ENCODE peak calls at places on chromosomes 5 and 9, in four cellular contexts. O, U, E and N are unnamed samples. For H3K27me3, the result is how much of the 10 kb centered on the place peaks cover.

GRCh38 chr9:90379771-90380170 is 262.9 kb downstream of the DIRAS2 start:
- DNase-seq in E (no peak), U (no peak), O (no peak), N (no peak)

GRCh38 chr9:126423022-126423708 is 96.5 kb downstream of the MVB12B start:
- DNase-seq in O (no peak), E (no peak), U (no peak), N (no peak)

GRCh38 chr9:36980148-36980974 is 53.7 kb downstream of the PAX5 start:
- DNase-seq in U (peak), O (no peak), E (peak), N (no peak)

GRCh38 chr5:44565872-44566271 is 176.7 kb upstream of the FGF10 start:
- DNase-seq in E (no peak), O (no peak), U (no peak), N (no peak)

GRCh38 chr9:136952354-136952855 is 332 bp downstream of the LCN12 start:
- DNase-seq in E (no peak), U (no peak), O (no peak), N (no peak)

GRCh38 chr5:131488463-131488862 is 146.6 kb downstream of the RAPGEF6 start:
- DNase-seq in U (no peak), O (no peak), E (no peak), N (no peak)

GRCh38 chr9:125444956-125445506 is 183.4 kb downstream of the GAPVD1 start:
- DNase-seq in U (no peak), O (no peak), E (no peak), N (no peak)

GRCh38 chr5:9529041-9529480 is 16.8 kb downstream of the SEMA5A start:
- DNase-seq in U (no peak), O (no peak), E (no peak), N (no peak)

GRCh38 chr5:31232273-31232888 is 38.9 kb downstream of the CDH6 start:
- DNase-seq in O (peak), E (peak), U (peak), N (peak)

GRCh38 chr5:38500861-38501260 is 55.6 kb downstream of the LIFR start:
- DNase-seq in U (no peak), O (no peak), E (no peak), N (no peak)

GRCh38 chr9:4666042-4666699 is at the start of gene SPATA6L:
- DNase-seq in U (no peak), O (peak), E (no peak), N (no peak)

GRCh38 chr9:103537426-103537825 is 542.3 kb downstream of the CYLC2 start:
- DNase-seq in E (no peak), O (no peak), U (no peak), N (no peak)

GRCh38 chr5:68432682-68433081 is 217.1 kb downstream of the PIK3R1 start:
- DNase-seq in U (peak), O (no peak), E (no peak), N (no peak)

GRCh38 chr9:91758491-91758981 is 191.5 kb downstream of the ROR2 start:
- DNase-seq in O (peak), U (peak), E (peak), N (no peak)

GRCh38 chr9:89313842-89314241 is 2.8 kb downstream of the CKS2 start:
- DNase-seq in U (no peak), E (no peak), O (no peak), N (no peak)

GRCh38 chr9:16205455-16205854 is 652.6 kb downstream of the CCDC171 start:
- DNase-seq in O (no peak), E (no peak), U (no peak), N (no peak)

GRCh38 chr5:78568212-78568611 is 80.4 kb downstream of the LHFPL2 start:
- DNase-seq in O (no peak), E (no peak), U (no peak), N (no peak)

GRCh38 chr9:32345243-32345642 is 39.2 kb upstream of the ACO1 start:
- DNase-seq in U (no peak), O (no peak), E (no peak), N (no peak)

GRCh38 chr5:10227396-10227795 is 22.3 kb downstream of the ATPSCKMT start:
- DNase-seq in U (no peak), E (no peak), O (no peak), N (no peak)

GRCh38 chr9:20599195-20599594 is 23.1 kb downstream of the MLLT3 start:
- DNase-seq in O (no peak), U (no peak), E (no peak), N (no peak)

GRCh38 chr9:134395002-134395517 is 68.8 kb downstream of the RXRA start:
- DNase-seq in O (no peak), E (no peak), U (no peak), N (no peak)

GRCh38 chr5:34913072-34913471 is 2.2 kb downstream of the RAD1 start:
- DNase-seq in E (no peak), O (no peak), U (no peak), N (no peak)

GRCh38 chr5:141513627-141514329 is 24.9 kb downstream of the PCDHGC5 start:
- DNase-seq in O (no peak), E (no peak), U (no peak), N (no peak)

GRCh38 chr9:1231998-1232919 is 182.1 kb downstream of the DMRT2 start:
- DNase-seq in E (no peak), U (no peak), O (peak), N (no peak)

GRCh38 chr5:34452170-34452828 is 203.8 kb upstream of the RAI14 start:
- DNase-seq in E (no peak), U (peak), O (no peak), N (no peak)

GRCh38 chr5:54470677-54471076 is 15.2 kb downstream of the HSPB3 start:
- DNase-seq in O (no peak), U (no peak), E (no peak), N (no peak)

GRCh38 chr9:20479419-20480155 is 142.7 kb downstream of the MLLT3 start:
- DNase-seq in O (no peak), E (no peak), U (no peak), N (no peak)

GRCh38 chr5:139919308-139919707 is 123.7 kb downstream of the PSD2 start:
- DNase-seq in E (no peak), O (no peak), U (no peak), N (no peak)

GRCh38 chr5:37889612-37890317 is 49.9 kb upstream of the GDNF start:
- DNase-seq in O (no peak), E (no peak), U (peak), N (no peak)

GRCh38 chr5:142145106-142145900 is 36.7 kb downstream of the NDFIP1 start:
- DNase-seq in O (peak), U (peak), E (peak), N (peak)

GRCh38 chr5:16013334-16014065 is 166.1 kb downstream of the MARCHF11 start:
- DNase-seq in O (no peak), U (no peak), E (no peak), N (no peak)

GRCh38 chr9:86193088-86193487 is 66.4 kb downstream of the C9orf153 start:
- DNase-seq in O (no peak), E (no peak), U (no peak), N (no peak)

GRCh38 chr5:158754018-158754514 is 345.6 kb downstream of the EBF1 start:
- DNase-seq in U (no peak), O (no peak), E (no peak), N (no peak)

GRCh38 chr9:132977626-132978450 is 656 bp upstream of the GFI1B start:
- DNase-seq in O (peak), U (peak), E (peak), N (peak)

GRCh38 chr5:171593401-171593800 is 174.0 kb downstream of the FGF18 start:
- DNase-seq in O (no peak), E (no peak), U (no peak), N (no peak)

GRCh38 chr5:61401726-61402125 is 69.7 kb downstream of the ZSWIM6 start:
- DNase-seq in O (no peak), U (no peak), E (no peak), N (no peak)

GRCh38 chr5:29811914-29812679 is 1381.4 kb upstream of the CDH6 start:
- DNase-seq in E (no peak), U (no peak), O (peak), N (no peak)

GRCh38 chr9:98331536-98332259 is 76.2 kb upstream of the TBC1D2 start:
- DNase-seq in O (no peak), E (no peak), U (no peak), N (no peak)

GRCh38 chr9:85605905-85606304 is 135.8 kb downstream of the AGTPBP1 start:
- DNase-seq in U (no peak), O (no peak), E (no peak), N (no peak)

GRCh38 chr5:168552146-168552545 is 23.0 kb downstream of the FBLL1 start:
- DNase-seq in U (no peak), E (no peak), O (no peak), N (no peak)

DNA sequence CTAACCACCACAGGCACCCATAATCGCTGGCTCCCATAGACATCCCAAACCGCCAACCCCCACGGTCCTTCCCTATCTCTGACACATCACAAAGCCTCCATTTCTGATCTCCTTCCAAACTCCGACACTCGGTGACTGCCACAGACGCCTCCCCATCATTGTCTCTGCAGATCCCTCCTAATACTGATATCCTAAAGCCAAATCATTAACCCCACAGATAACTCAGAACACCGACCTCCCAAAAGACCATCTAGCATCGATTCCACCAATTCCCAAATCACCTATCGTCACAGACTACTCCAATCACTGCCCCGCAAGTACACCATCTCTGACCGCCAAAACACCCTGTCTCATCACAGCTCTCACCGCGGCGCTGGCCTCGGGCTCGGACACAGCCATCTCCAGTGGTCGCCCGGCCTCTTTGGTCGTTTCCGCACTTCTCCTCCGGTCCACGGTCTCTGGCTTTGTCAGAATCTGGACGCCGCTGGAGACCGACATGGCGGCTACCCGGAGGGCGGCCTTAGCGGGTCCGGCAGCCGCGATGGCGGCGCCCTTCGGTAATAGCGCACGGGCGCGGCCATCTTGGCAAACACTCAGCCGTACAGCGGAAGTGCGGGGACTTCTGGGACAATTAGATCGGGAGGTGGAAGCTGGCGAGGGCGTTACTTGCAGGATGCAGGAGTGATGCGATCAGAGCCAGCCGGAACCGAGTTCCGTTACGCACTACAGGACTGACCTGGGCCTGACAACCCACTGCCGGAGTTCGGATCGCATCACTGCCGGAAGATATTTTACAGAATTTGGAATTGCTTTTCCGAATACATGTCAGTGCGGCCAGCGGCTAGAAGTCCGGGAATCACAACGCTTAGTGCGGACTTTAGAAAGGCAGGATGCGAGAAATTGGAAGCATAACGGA is at the start of gene ZFP37:
- DNase-seq in O (peak), E (peak), U (peak), N (peak)
- TF ChIP-seq POLR2AphosphoS5 in O (peak), E (no peak), U (peak), N (no peak)

GRCh38 chr5:71737931-71738539 is 19.0 kb downstream of the CARTPT start:
- DNase-seq in O (no peak), E (no peak), U (no peak), N (no peak)
- H3K27me3 ChIP-seq in O (under half), E (under half), U (under half), N (under half)

GRCh38 chr9:93709600-93710369 is 133.4 kb downstream of the PHF2 start:
- DNase-seq in E (no peak), O (no peak), U (no peak), N (no peak)
- TF ChIP-seq TCF7L2 in E (no peak), O (no peak), U (no peak), N (no peak)

GRCh38 chr5:178516836-178517235 is 73.4 kb downstream of the COL23A1 start:
- DNase-seq in O (no peak), E (no peak), U (no peak), N (no peak)
- TF ChIP-seq POLR2AphosphoS5 in O (no peak), E (no peak), U (no peak), N (no peak)

GRCh38 chr9:131470581-131470991 is 32.1 kb upstream of the POMT1 start:
- DNase-seq in U (no peak), O (no peak), E (no peak), N (no peak)

GRCh38 chr9:131467214-131467935 is 35.3 kb upstream of the POMT1 start:
- DNase-seq in E (no peak), O (no peak), U (no peak), N (no peak)

GRCh38 chr9:131468031-131468430 is 34.7 kb upstream of the POMT1 start:
- DNase-seq in O (no peak), U (no peak), E (no peak), N (no peak)

GRCh38 chr9:131469951-131470350 is 32.8 kb upstream of the POMT1 start:
- DNase-seq in O (no peak), E (no peak), U (no peak), N (no peak)

DNA sequence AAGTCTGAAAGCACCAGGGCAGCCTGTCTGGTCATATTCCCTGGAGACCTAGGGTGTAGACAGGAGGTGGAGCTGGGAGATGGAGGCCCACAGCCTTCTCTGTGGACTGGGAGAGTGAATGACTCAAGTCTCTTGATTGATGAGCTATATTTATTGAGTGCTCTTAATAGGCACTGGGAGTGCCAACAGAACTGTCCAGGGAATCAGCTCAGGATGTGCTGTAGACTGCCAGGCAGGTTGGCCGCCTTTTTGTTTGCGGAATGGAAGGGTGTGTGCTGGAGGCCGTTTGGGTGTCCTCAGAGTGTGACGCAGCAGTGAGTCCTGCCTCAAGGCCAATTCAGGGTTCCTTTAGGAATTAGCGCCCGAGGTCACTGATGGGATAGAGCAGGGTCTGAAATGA is 33.3 kb upstream of the POMT1 start:
- DNase-seq in E (no peak), O (no peak), U (no peak), N (no peak)
- H3K27me3 ChIP-seq in E (under half), O (under half), U (under half), N (under half)

DNA sequence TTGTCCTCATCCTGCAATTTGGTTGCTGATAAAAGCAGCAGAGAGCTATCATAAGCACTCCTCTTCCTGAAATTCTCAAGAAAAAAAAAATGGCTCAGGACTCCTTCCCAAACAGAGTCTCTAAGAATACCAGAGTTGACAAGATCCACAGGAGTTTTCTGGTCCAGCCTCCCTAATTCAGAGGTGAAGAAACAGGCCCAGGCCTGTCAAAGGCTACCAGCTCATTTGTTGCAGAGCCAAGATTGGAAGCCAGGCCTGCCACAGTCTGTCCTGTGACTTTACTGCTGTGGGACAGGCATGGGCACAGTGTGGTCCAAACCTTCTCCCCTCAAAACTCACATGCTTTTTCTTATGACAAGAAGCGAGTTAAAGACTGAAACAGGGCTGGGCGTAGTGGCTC is 41.5 kb downstream of the NIPSNAP3B start:
- DNase-seq in E (no peak), O (no peak), U (no peak), N (no peak)
- TF ChIP-seq TCF7L2 in E (no peak), O (no peak), U (no peak), N (no peak)

GRCh38 chr9:95552814-95553546 is 36.2 kb upstream of the PTCH1 start:
- DNase-seq in O (no peak), E (peak), U (no peak), N (no peak)
- TF ChIP-seq POLR2AphosphoS5 in O (no peak), E (no peak), U (no peak), N (no peak)

GRCh38 chr5:181058786-181059296 is 18.8 kb downstream of the BTNL9 start:
- DNase-seq in O (no peak), E (no peak), U (no peak), N (no peak)
- H3K27me3 ChIP-seq in O (under half), E (under half), U (under half), N (under half)

DNA sequence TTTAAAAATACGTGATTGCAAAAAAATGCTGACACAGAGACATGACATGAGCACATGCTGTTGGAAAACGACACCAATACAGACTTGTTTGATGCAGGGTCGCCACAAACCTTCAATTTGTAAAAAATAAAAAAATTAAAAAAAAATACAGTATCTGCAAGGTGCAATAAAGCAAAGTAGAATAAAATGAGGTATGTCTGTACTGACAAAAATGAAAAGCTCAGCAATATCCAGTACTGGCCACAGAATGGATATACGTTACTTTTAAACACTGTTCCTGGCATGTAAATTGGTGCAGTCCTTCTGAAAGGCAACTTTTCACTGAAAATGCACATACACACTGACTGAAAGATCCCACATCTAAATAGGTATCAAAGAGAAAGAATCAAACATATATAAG is 27.1 kb upstream of the C9orf40 start:
- DNase-seq in U (no peak), E (no peak), O (no peak), N (no peak)
- TF ChIP-seq TCF7L2 in U (no peak), E (no peak), O (no peak), N (no peak)

DNA sequence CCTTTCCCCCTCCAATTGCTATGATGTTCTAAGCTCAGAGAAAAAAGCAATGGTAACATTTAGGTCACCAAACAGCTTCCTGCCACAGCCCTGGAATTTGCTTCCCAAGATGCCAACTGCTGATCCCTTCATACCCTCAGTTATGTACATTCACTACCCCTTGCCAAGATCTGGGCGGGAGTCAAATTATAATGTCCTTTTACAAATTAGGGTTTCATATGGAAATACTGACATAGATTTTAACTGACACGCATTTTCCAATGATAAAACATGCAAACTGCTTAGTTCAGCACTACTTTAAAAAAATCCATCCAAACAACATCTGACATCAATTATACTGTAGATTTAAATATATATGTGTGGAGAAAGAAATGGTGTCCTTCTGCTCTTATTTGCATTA is 5.0 kb downstream of the LOX start:
- DNase-seq in O (no peak), U (no peak), E (no peak), N (no peak)
- TF ChIP-seq POLR2AphosphoS5 in O (no peak), U (no peak), E (no peak), N (no peak)